ENCODE peak calls at places on chromosomes 6 and 20, in four cellular contexts. L is endothelial cell of umbilical vein, O is K562, D is IMR-90. M is an unnamed sample. For H3K9me1, the result is how much of the 10 kb centered on the place peaks cover.

GRCh38 chr6:82144852-82145332 is 102.7 kb downstream of the IBTK start:
- DNase-seq in L (peak), O (peak), D (peak), M (peak)

GRCh38 chr6:150905769-150906168 is 40.3 kb downstream of the MTHFD1L start:
- DNase-seq in L (no peak), O (peak), D (no peak), M (no peak)

GRCh38 chr20:10412591-10413408 is 21.2 kb downstream of the MKKS start:
- DNase-seq in L (peak), O (no peak), D (no peak), M (no peak)

GRCh38 chr6:168926306-168926705 is 327.3 kb downstream of the THBS2 start:
- DNase-seq in L (no peak), O (no peak), D (no peak), M (no peak)

GRCh38 chr6:37253608-37254007 is 4.0 kb upstream of the TBC1D22B start:
- DNase-seq in L (no peak), O (no peak), D (no peak), M (no peak)

GRCh38 chr6:125114248-125114858 is 39.2 kb upstream of the TPD52L1 start:
- DNase-seq in L (peak), O (peak), D (peak), M (no peak)

GRCh38 chr6:131250121-131250520 is 114.9 kb downstream of the AKAP7 start:
- DNase-seq in L (peak), O (no peak), D (peak), M (no peak)

GRCh38 chr20:15446373-15446772 is 1109.0 kb upstream of the FLRT3 start:
- DNase-seq in L (peak), O (no peak), D (no peak), M (peak)

GRCh38 chr6:27605401-27606342 is 132.8 kb upstream of the ZNF184 start:
- DNase-seq in L (peak), O (peak), D (peak), M (no peak)

GRCh38 chr6:163958646-163959045 is 544.1 kb downstream of the QKI start:
- DNase-seq in L (no peak), O (no peak), D (peak), M (no peak)

GRCh38 chr20:47204746-47205122 is 151.8 kb downstream of the ZMYND8 start:
- DNase-seq in L (no peak), O (no peak), D (no peak), M (no peak)

GRCh38 chr6:77361018-77361417 is 102.3 kb downstream of the HTR1B start:
- DNase-seq in L (no peak), O (no peak), D (no peak), M (no peak)

DNA sequence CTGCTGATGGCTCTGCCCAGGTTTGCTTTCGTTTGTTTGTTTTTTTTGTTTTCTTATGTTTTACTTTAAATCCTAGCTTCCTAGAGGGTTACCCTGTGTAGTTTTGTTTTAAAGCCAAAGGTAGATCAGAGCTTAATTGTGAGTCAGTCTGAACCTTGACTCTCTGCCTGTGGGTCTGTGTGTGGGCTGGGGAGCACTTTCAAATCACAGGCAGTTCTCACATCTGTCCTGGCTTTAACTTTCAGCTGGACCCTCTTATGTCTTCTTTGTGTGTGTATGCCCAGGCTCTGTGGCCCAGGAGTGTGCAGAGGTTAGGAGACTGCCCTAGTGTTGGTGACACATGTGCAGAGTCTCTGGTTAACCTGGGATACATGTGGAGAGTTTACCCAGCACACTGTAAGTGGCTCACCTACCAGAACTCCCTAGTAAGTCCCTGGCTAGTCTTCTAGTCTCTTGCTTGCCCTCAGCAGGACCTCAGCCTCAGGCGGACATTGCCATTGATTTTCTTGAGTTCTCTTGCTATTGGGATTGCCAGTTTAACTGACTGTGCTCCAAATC is 19.0 kb downstream of the HIVEP1 start:
- DNase-seq in L (no peak), O (no peak), D (peak), M (no peak)
- H3K9me1 ChIP-seq in L (under half), O (under half), D (under half), M (under half)

DNA sequence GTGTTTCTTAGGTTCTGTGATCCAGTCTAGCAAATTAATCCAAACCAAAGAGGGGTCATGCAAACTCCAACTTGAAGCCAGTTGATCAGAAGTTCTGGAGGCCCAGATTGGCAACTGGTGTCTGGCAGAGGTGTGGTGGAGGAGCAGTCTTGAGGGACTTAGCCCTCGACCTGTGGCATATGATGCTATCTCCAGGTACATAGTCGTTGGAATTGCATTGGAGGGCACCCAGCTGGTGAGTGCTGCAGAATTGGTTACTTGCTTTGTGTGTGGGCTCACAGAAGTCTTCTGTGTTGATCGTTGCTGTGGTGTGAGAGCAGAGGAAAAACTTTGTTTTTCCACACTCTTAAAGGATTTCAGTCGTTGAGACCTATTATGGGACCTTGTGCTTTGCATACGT is 7.7 kb downstream of the PANK2 start:
- DNase-seq in L (no peak), O (no peak), D (no peak), M (no peak)
- H3K9ac ChIP-seq in L (no peak), O (peak), D (no peak), M (no peak)

DNA sequence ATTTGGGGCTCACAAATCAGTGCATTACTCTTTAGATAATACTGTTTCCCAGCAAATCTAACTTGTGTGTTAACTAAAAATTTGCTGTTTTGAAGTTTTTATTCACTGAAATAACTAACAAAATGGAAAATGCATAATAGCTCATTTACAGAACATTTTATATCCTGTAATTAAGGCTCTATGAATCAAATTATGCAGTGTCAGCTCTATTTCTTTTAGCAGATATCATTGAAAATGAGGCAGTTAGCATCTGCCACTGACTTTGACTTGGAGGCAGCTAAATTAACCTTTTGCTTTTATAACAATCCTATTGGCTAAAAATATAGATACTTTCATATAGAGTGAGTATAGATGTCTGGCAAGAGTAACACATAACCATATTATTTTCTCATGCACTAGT is 781.3 kb upstream of the CITED2 start:
- DNase-seq in L (no peak), O (no peak), D (no peak), M (no peak)
- H3K9me1 ChIP-seq in L (under half), O (under half), D (under half), M (under half)

DNA sequence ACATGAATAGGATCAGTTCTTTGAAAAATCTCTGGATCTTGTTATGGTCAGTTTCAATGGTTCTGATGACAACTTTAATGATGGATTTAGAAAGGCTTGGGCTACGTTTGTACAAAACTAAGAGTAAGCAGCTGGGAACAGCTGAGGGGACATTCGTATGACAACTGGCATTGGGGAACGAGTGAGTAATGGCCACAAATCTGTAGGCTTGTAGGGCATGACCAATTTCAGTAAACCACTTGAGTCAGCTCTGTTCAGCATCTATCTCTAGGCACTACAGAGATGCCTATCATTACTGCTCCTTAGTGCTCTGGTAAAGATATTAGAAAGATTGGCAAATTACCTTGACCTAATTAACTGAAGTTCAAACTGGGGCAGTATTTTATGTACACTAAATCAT is 1375.6 kb downstream of the EPHA7 start:
- DNase-seq in L (no peak), O (no peak), D (no peak), M (no peak)
- H3K9ac ChIP-seq in L (no peak), O (no peak), D (no peak), M (no peak)

GRCh38 chr20:37464611-37465010 is 56.4 kb upstream of the NNAT start:
- DNase-seq in L (no peak), O (no peak), D (no peak), M (no peak)
- H3K9me1 ChIP-seq in L (under half), O (under half), D (under half), M (under half)

GRCh38 chr6:33209856-33210255 is 1.6 kb downstream of the RING1 start:
- DNase-seq in L (no peak), O (no peak), D (no peak), M (no peak)

GRCh38 chr6:33207569-33208088 is 671 bp upstream of the RING1 start:
- DNase-seq in L (peak), O (peak), D (peak), M (no peak)

GRCh38 chr6:33206864-33207568 is 1.3 kb upstream of the RING1 start:
- DNase-seq in L (peak), O (no peak), D (peak), M (no peak)

GRCh38 chr6:33206027-33206863 is 1.8 kb downstream of the HSD17B8 start:
- DNase-seq in L (no peak), O (no peak), D (no peak), M (no peak)

GRCh38 chr6:33208089-33208967 is at the start of gene RING1:
- DNase-seq in L (peak), O (peak), D (peak), M (no peak)
- H3K9ac ChIP-seq in L (peak), O (peak), D (peak), M (peak)